ENCODE peak calls at places on chromosomes 13 and 19, in four cellular contexts. X is GM12878, W is H1, T is HepG2. D is an unnamed sample. For H3K27me3, the result is how much of the 10 kb centered on the place peaks cover.

GRCh38 chr13:44734204-44734707 is 158.1 kb upstream of the TSC22D1 start:
- DNase-seq in W (no peak), X (no peak), T (no peak), D (no peak)

GRCh38 chr19:45117167-45117594 is 24.2 kb downstream of the PPP1R37 start:
- DNase-seq in T (no peak), W (no peak), X (peak), D (no peak)

GRCh38 chr19:49142866-49143335 is 12.3 kb downstream of the HRC start:
- DNase-seq in W (no peak), T (no peak), X (no peak), D (peak)

GRCh38 chr19:1357695-1358094 is 26.0 kb upstream of the NDUFS7 start:
- DNase-seq in W (peak), X (no peak), T (no peak), D (peak)

GRCh38 chr13:99398916-99399622 is 91.9 kb upstream of the GPR183 start:
- DNase-seq in X (no peak), W (no peak), T (no peak), D (no peak)

GRCh38 chr19:42985588-42985987 is 40.7 kb downstream of the PSG11 start:
- DNase-seq in W (no peak), X (no peak), T (no peak), D (no peak)

GRCh38 chr19:48630289-48631036 is 6.7 kb downstream of the DBP start:
- DNase-seq in T (no peak), W (no peak), X (no peak), D (no peak)

GRCh38 chr13:98581971-98582702 is 5.2 kb upstream of the STK24 start:
- DNase-seq in W (no peak), T (no peak), X (no peak), D (no peak)

GRCh38 chr13:113905942-113906341 is 42.1 kb upstream of the GAS6 start:
- DNase-seq in T (no peak), X (no peak), W (no peak), D (no peak)

GRCh38 chr19:44278181-44278690 is 18.6 kb downstream of the ZNF233 start:
- DNase-seq in T (no peak), W (no peak), X (no peak), D (no peak)

DNA sequence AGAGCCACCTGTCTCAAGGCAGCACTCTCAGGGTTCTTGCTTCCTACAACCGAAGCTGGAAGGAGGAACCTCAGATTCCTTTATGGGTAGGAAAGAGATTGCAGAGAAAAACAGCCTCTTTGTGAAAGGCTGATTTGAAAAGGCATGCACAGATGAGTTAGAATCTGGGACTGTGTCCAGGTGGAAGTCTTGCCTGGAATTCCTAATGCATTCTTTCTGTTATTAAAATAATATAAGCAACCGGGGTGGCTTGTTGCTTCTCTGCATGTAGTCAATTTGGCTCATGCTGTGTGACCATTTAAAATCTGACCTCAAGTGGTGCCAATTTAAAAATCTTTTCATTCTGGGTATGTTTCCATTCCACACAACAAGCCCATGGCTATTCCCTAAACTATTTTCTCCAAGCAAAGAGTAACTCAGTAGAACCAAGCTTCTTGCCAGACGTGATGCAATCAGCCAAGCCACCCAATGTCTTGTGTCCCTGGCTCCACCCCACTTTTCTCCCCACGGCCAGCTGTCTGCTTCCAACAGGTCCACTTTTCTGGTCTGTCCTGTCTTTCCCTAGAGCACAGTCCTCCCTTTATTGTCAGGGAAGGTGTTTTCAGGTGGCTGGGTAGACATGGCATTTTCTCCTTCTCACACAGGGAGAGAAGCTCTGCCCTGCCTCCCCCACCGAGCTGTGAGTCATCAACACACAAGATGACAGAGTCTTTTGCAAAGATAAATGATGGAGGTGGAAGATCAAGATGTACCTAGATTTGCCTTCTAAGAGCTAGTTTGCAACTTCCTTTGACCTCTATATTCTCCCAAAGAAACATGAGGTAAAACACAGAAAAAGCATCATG is 394.3 kb downstream of the FOXO1 start:
- DNase-seq in X (no peak), W (no peak), T (no peak), D (no peak)
- H3K27me3 ChIP-seq in X (under half), W (under half), T (under half), D (under half)

GRCh38 chr13:40215747-40216146 is 450.7 kb downstream of the FOXO1 start:
- DNase-seq in X (no peak), W (no peak), T (no peak), D (no peak)

GRCh38 chr13:40220299-40220935 is 446.0 kb downstream of the FOXO1 start:
- DNase-seq in X (no peak), W (no peak), T (no peak), D (no peak)

GRCh38 chr13:40221131-40221459 is 445.3 kb downstream of the FOXO1 start:
- DNase-seq in X (no peak), W (no peak), T (no peak), D (no peak)

GRCh38 chr13:40217675-40218074 is 448.8 kb downstream of the FOXO1 start:
- DNase-seq in X (no peak), W (no peak), T (no peak), D (no peak)

DNA sequence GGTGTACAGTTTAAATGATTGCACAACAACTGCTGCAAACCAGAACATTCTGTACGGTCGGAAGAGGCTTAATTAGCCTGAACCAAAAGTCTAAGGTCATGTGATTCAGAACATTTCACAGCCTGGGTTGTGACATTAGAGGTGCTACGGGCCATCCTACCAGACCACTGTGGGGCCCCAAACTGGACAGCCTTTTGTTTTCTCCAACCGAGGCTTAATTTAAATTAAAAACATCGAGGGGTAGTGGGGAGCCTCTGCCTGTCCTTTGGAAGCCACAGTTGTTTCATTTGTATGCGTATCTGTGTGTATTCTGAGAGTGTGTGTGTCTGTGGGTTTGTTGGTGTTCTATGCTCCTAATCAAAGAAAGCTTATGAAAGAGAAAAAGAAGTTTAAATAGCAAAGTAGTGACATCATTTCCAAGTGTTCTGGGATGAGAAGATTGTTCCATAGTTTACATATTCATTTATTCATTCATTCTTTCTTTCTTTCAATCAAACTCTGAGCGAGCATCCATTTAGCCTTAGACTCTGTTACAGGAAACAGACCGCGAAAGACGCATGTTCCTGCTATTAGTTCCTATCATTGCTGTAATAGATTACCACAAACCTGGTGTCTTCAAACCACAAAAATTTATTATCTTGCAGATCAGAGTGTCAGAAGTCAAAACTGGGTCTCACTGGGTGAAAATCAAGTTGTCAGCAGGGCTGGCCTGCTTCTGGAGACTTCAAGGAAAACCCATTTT is 444.8 kb downstream of the FOXO1 start:
- DNase-seq in X (no peak), T (peak), W (no peak), D (no peak)
- TF ChIP-seq SUZ12 in X (no peak), T (no peak), W (no peak), D (no peak)

GRCh38 chr13:112074139-112074710 is 7.3 kb downstream of the SOX1 start:
- DNase-seq in W (no peak), X (no peak), T (no peak), D (no peak)

GRCh38 chr13:112078216-112078615 is 11.3 kb downstream of the SOX1 start:
- DNase-seq in X (no peak), W (no peak), T (no peak), D (no peak)

GRCh38 chr13:112077729-112078128 is 10.8 kb downstream of the SOX1 start:
- DNase-seq in X (no peak), W (no peak), T (no peak), D (no peak)

GRCh38 chr13:112079696-112080095 is 12.7 kb downstream of the SOX1 start:
- DNase-seq in X (no peak), T (no peak), W (no peak), D (no peak)

DNA sequence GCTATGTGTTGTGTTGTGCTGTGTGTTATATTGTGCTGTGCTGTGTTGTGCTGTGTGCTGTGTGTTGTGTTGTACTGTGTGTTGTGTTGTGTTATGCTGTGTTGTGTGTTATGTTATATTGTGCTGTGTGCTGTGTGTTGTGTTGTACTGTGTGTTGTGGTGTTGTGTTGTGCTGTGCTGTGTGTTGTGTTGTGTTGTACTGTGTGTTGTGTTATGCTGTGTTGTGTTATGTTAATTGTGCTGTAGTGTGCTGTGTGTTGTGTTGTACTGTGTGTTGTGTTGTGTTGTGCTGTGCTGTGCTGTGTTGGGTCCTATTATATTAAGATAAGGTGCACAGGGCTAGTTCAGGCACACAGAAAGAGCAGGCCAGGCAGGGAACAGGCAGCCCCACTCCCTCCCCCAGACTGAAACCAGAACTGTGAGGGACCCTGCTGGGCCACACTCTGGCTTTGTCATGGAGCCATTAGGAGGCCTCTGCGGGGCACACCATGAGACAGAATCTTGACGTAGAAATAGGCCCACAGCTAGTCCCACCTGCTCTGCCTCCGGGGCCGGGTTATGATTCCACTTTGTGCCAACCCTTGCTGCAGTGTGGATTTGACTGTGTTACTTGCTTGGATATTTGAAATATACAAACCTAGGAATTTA is 12.1 kb downstream of the SOX1 start:
- DNase-seq in T (no peak), X (no peak), W (no peak), D (no peak)
- H3K27me3 ChIP-seq in T (under half), X (under half), W (under half), D (half or more)

GRCh38 chr13:40984670-40985366 is 34.3 kb downstream of the ELF1 start:
- DNase-seq in T (no peak), X (peak), W (no peak), D (no peak)
- TF ChIP-seq SUZ12 in T (no peak), X (no peak), W (no peak), D (no peak)

GRCh38 chr13:106603568-106603967 is 35.6 kb upstream of the ARGLU1 start:
- DNase-seq in X (no peak), T (no peak), W (no peak), D (no peak)

GRCh38 chr13:106597190-106597589 is 29.3 kb upstream of the ARGLU1 start:
- DNase-seq in W (no peak), T (no peak), X (no peak), D (no peak)

GRCh38 chr13:106599875-106600797 is 32.2 kb upstream of the ARGLU1 start:
- DNase-seq in X (no peak), W (no peak), T (no peak), D (no peak)

GRCh38 chr13:106597759-106598395 is 29.9 kb upstream of the ARGLU1 start:
- DNase-seq in T (no peak), W (no peak), X (no peak), D (no peak)

GRCh38 chr13:106602178-106602577 is 34.2 kb upstream of the ARGLU1 start:
- DNase-seq in T (no peak), X (no peak), W (no peak), D (no peak)
- H3K27me3 ChIP-seq in T (under half), X (under half), W (under half), D (under half)

GRCh38 chr19:4032436-4032835 is 24.9 kb downstream of the PIAS4 start:
- DNase-seq in X (no peak), T (no peak), W (no peak), D (no peak)

GRCh38 chr19:4030552-4030951 is 23.0 kb downstream of the PIAS4 start:
- DNase-seq in X (no peak), T (no peak), W (no peak), D (no peak)

GRCh38 chr19:4031420-4031819 is 23.9 kb downstream of the PIAS4 start:
- DNase-seq in W (no peak), X (no peak), T (no peak), D (no peak)

GRCh38 chr19:4029247-4029614 is 21.7 kb downstream of the PIAS4 start:
- DNase-seq in X (no peak), T (no peak), W (no peak), D (no peak)

GRCh38 chr19:4030981-4031380 is 23.4 kb downstream of the PIAS4 start:
- DNase-seq in X (no peak), T (no peak), W (no peak), D (no peak)
- TF ChIP-seq SUZ12 in X (no peak), T (no peak), W (no peak), D (no peak)

D was measured in NT2/D1.